ENCODE peak calls at places on chromosomes 3 and 15, in four cellular contexts. One of them, this sample, is unnamed.

GRCh38 chr15:75350601-75351331 is 3.9 kb downstream of the NEIL1 start:
- DNase-seq in GM12878: no peak
- DNase-seq in HepG2: no peak
- DNase-seq in K562: no peak
- DNase-seq in this sample: no peak

GRCh38 chr3:130820976-130821375 is 72.9 kb upstream of the ATP2C1 start:
- DNase-seq in GM12878: no peak
- DNase-seq in HepG2: peak
- DNase-seq in K562: no peak
- DNase-seq in this sample: peak

GRCh38 chr3:127090218-127091160 is 102.4 kb upstream of the PRR23E start:
- DNase-seq in HepG2: no peak
- DNase-seq in GM12878: no peak
- DNase-seq in K562: no peak
- DNase-seq in this sample: no peak

GRCh38 chr3:33931512-33931911 is 133.1 kb downstream of the PDCD6IP start:
- DNase-seq in GM12878: no peak
- DNase-seq in HepG2: no peak
- DNase-seq in K562: no peak
- DNase-seq in this sample: no peak

GRCh38 chr3:44906997-44907396 is 32.6 kb downstream of the TGM4 start:
- DNase-seq in HepG2: no peak
- DNase-seq in GM12878: no peak
- DNase-seq in K562: no peak
- DNase-seq in this sample: no peak

GRCh38 chr3:127482216-127483004 is 108.1 kb downstream of the TPRA1 start:
- DNase-seq in GM12878: no peak
- DNase-seq in HepG2: no peak
- DNase-seq in K562: no peak
- DNase-seq in this sample: no peak

GRCh38 chr3:45993421-45994027 is 2.1 kb downstream of the FYCO1 start:
- DNase-seq in GM12878: no peak
- DNase-seq in K562: no peak
- DNase-seq in HepG2: no peak
- DNase-seq in this sample: no peak

GRCh38 chr3:148880681-148881080 is 15.6 kb downstream of the CPA3 start:
- DNase-seq in K562: no peak
- DNase-seq in GM12878: no peak
- DNase-seq in HepG2: peak
- DNase-seq in this sample: peak

GRCh38 chr15:59294961-59295741 is 77.5 kb downstream of the MYO1E start:
- DNase-seq in K562: no peak
- DNase-seq in GM12878: no peak
- DNase-seq in HepG2: no peak
- DNase-seq in this sample: peak

GRCh38 chr3:104385421-104385820 is 981.3 kb upstream of the ALCAM start:
- DNase-seq in GM12878: no peak
- DNase-seq in HepG2: no peak
- DNase-seq in K562: no peak
- DNase-seq in this sample: no peak

GRCh38 chr15:56524915-56525314 is 60.0 kb upstream of the MNS1 start:
- DNase-seq in HepG2: no peak
- DNase-seq in GM12878: no peak
- DNase-seq in K562: no peak
- DNase-seq in this sample: no peak

GRCh38 chr3:133113526-133113925 is 75.3 kb downstream of the TMEM108 start:
- DNase-seq in HepG2: no peak
- DNase-seq in GM12878: no peak
- DNase-seq in K562: no peak
- DNase-seq in this sample: no peak

DNA sequence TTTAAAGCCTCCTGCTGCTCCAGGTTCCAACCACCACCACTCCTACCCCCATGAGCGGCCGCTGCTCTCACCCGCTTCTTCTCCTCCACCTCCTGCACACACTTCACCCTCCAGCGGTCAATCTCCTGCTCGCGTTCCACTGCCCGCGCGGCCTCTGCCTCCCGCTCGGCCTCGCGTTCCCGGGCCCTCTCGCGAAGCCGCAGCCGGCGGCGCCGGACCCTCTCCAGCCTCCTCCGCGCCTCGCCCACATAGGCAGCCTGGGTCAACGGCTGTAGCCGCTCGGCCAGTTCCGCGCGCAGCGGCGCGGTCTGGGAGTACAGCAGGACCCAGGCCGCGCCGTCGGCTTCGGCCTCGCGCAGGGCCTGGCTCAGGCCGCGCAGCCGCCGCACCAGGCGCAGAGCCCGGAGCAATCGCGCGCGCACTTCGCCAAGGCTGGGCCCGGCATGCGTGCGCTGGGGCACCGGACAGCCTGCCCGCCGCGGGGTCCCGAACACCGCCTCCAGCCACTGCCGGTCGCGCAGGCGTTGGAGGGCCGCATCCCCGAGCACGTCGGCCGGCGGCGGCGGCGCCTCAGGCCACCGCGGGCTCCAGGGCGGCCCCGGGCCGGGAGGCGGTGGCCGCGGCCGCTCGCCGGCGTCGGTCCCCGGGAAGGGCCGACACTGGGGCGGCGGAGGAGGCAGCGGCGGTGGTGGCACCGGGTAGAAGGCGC is 613 bp downstream of the PDCD7 start:
- DNase-seq in HepG2: peak
- DNase-seq in GM12878: no peak
- DNase-seq in K562: peak
- DNase-seq in this sample: peak
- TF ChIP-seq POLR2AphosphoS2 in HepG2: no peak
- TF ChIP-seq POLR2AphosphoS2 in GM12878: no peak
- TF ChIP-seq POLR2AphosphoS2 in K562: no peak
- TF ChIP-seq POLR2AphosphoS2 in this sample: no peak

GRCh38 chr3:63328386-63328785 is 50.3 kb downstream of the SYNPR start:
- DNase-seq in GM12878: no peak
- DNase-seq in HepG2: no peak
- DNase-seq in K562: no peak
- DNase-seq in this sample: no peak
- TF ChIP-seq POLR2AphosphoS2 in GM12878: no peak
- TF ChIP-seq POLR2AphosphoS2 in HepG2: no peak
- TF ChIP-seq POLR2AphosphoS2 in K562: no peak
- TF ChIP-seq POLR2AphosphoS2 in this sample: no peak

GRCh38 chr15:33968224-33968623 is at the start of gene CHRM5:
- DNase-seq in GM12878: no peak
- DNase-seq in K562: no peak
- DNase-seq in HepG2: no peak
- DNase-seq in this sample: no peak
- TF ChIP-seq POLR2AphosphoS2 in GM12878: no peak
- TF ChIP-seq POLR2AphosphoS2 in K562: no peak
- TF ChIP-seq POLR2AphosphoS2 in HepG2: no peak
- TF ChIP-seq POLR2AphosphoS2 in this sample: no peak

GRCh38 chr3:134359121-134360010 is 14.9 kb downstream of the AMOTL2 start:
- DNase-seq in K562: no peak
- DNase-seq in GM12878: no peak
- DNase-seq in HepG2: no peak
- DNase-seq in this sample: no peak
- TF ChIP-seq POLR2AphosphoS2 in K562: no peak
- TF ChIP-seq POLR2AphosphoS2 in GM12878: no peak
- TF ChIP-seq POLR2AphosphoS2 in HepG2: peak
- TF ChIP-seq POLR2AphosphoS2 in this sample: peak

This sample was measured in A549.